ENCODE peak calls at places on chromosomes 7 and 10, in seven cellular contexts. A is neural crest cell, I is heart left ventricle, G is nephron progenitor cell, C is mammary epithelial cell, D is BE2C, V is mesothelial cell of epicardium. Y is an unnamed sample.

GRCh38 chr7:106425017-106425719 is 140.4 kb upstream of the NAMPT start:
- DNase-seq in C (peak; percentile 99), A (no peak), I (peak; percentile 67), D (no peak), V (no peak), G (no peak), Y (peak; percentile 36)

GRCh38 chr7:44065431-44066110 is at the start of gene PGAM2:
- DNase-seq in I (peak; percentile 92), D (peak; percentile 77), C (no peak), G (no peak), A (peak; percentile 39), V (no peak), Y (no peak)

GRCh38 chr7:130349911-130350782 is 5.5 kb downstream of the CPA5 start:
- DNase-seq in A (no peak), I (peak; percentile 28), G (no peak), V (no peak), C (peak; percentile 75), D (no peak), Y (no peak)

GRCh38 chr7:80552304-80552703 is 40.4 kb upstream of the GNAT3 start:
- DNase-seq in G (no peak), V (no peak), C (peak; percentile 25), A (no peak), I (no peak), D (no peak), Y (no peak)

GRCh38 chr10:81874878-81875679 is at the start of gene NRG3:
- DNase-seq in G (peak; percentile 68), D (peak; percentile 41), V (no peak), I (no peak), A (peak; percentile 29), C (no peak), Y (no peak)

GRCh38 chr7:23894891-23895569 is 185.0 kb downstream of the STK31 start:
- DNase-seq in I (no peak), D (no peak), G (no peak), V (no peak), A (no peak), C (no peak), Y (no peak)

GRCh38 chr10:121694966-121695340 is 96.7 kb upstream of the FGFR2 start:
- DNase-seq in C (peak; percentile 68), D (peak; percentile 51), A (no peak), G (no peak), V (no peak), I (no peak), Y (no peak)

GRCh38 chr10:103942866-103943265 is 24.1 kb upstream of the SLK start:
- DNase-seq in D (no peak), C (no peak), A (no peak), G (no peak), I (no peak), V (no peak), Y (no peak)

GRCh38 chr7:81308643-81309354 is 389.9 kb upstream of the SEMA3C start:
- DNase-seq in A (no peak), G (no peak), D (peak; percentile 80), V (no peak), C (no peak), I (no peak), Y (no peak)

GRCh38 chr7:3162286-3162685 is 118.6 kb upstream of the CARD11 start:
- DNase-seq in D (no peak), C (no peak), I (no peak), A (no peak), V (no peak), G (no peak), Y (no peak)

GRCh38 chr7:30795161-30795943 is 24.1 kb downstream of the MINDY4 start:
- DNase-seq in C (no peak), V (no peak), A (no peak), G (peak; percentile 36), I (no peak), D (no peak), Y (no peak)

GRCh38 chr7:27739301-27739913 is 555 bp upstream of the TAX1BP1 start:
- DNase-seq in A (no peak), D (no peak), G (no peak), C (no peak), V (no peak), I (peak; percentile 30), Y (no peak)

GRCh38 chr7:156892821-156893706 is at the start of gene LMBR1:
- DNase-seq in A (peak; percentile 89), G (peak; percentile 96), C (peak; percentile 90), V (peak; percentile 89), D (peak; percentile 96), I (peak; percentile 95), Y (peak; percentile 98)

DNA sequence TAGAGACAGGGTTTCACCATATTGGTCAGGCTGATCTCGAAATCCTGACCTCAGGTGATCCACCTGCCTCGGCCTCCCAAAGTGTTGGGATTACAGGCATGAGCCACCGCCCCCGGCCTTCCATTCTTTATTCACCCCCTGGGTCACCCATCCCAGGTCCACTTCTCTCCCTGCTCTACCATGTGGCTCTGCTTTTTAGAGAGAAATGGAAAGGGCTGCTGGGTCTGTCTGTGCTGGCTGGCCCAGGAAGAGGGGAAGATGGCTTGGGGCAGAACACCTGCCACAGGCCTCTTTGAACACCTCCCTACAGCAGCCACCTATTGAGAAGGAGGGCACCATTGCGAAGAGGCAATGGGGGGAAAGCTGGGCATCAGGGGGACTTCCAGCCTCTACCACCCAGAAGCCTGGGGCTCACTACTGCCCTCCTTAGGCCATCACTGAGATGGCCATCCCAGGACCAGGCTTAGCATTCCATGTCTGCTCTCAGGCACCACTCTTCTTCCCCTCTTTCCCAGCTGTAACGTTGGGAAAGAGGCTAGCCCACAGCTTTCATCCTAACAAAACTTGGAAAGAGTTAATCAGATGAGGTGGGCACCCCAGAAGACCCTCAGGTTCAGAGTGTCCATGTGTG is 256.3 kb downstream of the GRID1 start:
- DNase-seq in D (no peak), V (no peak), I (no peak), C (no peak), A (no peak), G (no peak), Y (no peak)
- TF ChIP-seq CTCF in D (peak; percentile 49), V (no peak), I (no peak), C (no peak), A (peak; percentile 32), G (peak; percentile 16), Y (no peak)

GRCh38 chr10:3882855-3883254 is 97.8 kb upstream of the KLF6 start:
- DNase-seq in G (no peak), D (no peak), A (no peak), V (no peak), I (no peak), C (no peak), Y (no peak)
- TF ChIP-seq CTCF in G (no peak), D (no peak), A (no peak), V (no peak), I (no peak), C (no peak), Y (no peak)

GRCh38 chr7:102125127-102125561 is 161.5 kb upstream of the SH2B2 start:
- DNase-seq in C (no peak), G (peak; percentile 16), D (no peak), V (no peak), A (no peak), I (peak; percentile 62), Y (peak; percentile 28)
- TF ChIP-seq CTCF in C (no peak), G (no peak), D (no peak), V (no peak), A (no peak), I (peak; percentile 43), Y (no peak)

GRCh38 chr10:92688573-92688926 is 1.2 kb upstream of the HHEX start:
- DNase-seq in G (no peak), C (no peak), A (no peak), I (no peak), D (no peak), V (no peak), Y (no peak)
- TF ChIP-seq CTCF in G (no peak), C (no peak), A (no peak), I (no peak), D (no peak), V (no peak), Y (no peak)

GRCh38 chr7:148571381-148571780 is 19.2 kb upstream of the C7orf33 start:
- DNase-seq in A (no peak), I (no peak), V (no peak), G (no peak), C (no peak), D (no peak), Y (no peak)
- TF ChIP-seq CTCF in A (no peak), I (no peak), V (no peak), G (no peak), C (no peak), D (no peak), Y (no peak)

DNA sequence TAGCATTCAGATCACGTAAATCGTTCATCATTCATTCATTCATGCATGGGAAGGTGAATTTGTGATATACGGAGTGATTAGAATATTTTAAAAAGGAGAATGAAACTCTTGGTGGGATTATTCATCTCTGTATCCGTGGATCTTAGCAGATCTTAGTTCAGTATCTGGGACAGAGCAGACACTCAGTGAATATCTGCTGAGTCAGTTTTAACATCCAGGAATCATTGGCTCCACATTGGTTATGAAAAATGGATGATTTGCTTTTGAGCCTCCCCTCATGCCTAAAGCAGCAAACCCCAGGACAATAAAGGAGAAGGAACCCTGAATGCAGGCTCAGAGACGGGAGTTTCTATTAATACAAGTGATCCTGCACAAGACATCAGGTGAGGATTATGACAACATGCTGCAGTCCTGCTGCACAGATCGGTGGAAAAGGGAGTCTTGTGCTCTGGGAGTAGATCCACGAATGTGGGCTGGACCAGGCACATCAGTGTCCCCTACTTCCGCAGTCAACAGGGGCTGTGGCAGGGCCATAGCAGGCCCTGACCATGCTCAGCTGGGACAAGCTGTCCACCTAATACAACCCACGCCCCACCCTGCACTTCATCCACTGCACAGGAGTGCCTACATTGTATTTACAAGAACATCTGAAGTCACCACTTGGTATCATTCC is 26.9 kb upstream of the FIGNL1 start:
- DNase-seq in C (no peak), I (no peak), D (no peak), G (no peak), V (no peak), A (no peak), Y (no peak)
- TF ChIP-seq CTCF in C (no peak), I (no peak), D (no peak), G (no peak), V (no peak), A (no peak), Y (no peak)